ENCODE peak calls at places on chromosomes 12 and 14, in seven cellular contexts. F is choroid plexus epithelial cell, E is body of pancreas, N is IMR-90, M is testis, G is fibroblast of lung, K is BJ. B is an unnamed sample.

GRCh38 chr14:44149597-44149996 is 357.5 kb downstream of the FSCB start:
- DNase-seq in F (no peak), M (peak; percentile 17), E (no peak), G (no peak), K (no peak), N (no peak), B (peak; percentile 61)

GRCh38 chr14:94543450-94544123 is 17.7 kb upstream of the SERPINA4 start:
- DNase-seq in F (peak; percentile 44), M (peak; percentile 65), E (no peak), N (no peak), K (no peak), G (no peak), B (no peak)

GRCh38 chr12:30835216-30835615 is 80.5 kb upstream of the CAPRIN2 start:
- DNase-seq in E (no peak), K (no peak), G (no peak), F (no peak), M (no peak), N (no peak), B (no peak)

GRCh38 chr14:90649096-90649495 is 167.1 kb downstream of the TTC7B start:
- DNase-seq in E (no peak), G (peak; percentile 75), M (no peak), F (peak; percentile 77), N (peak; percentile 61), K (no peak), B (no peak)

GRCh38 chr12:129486931-129487330 is 416.9 kb downstream of the TMEM132D start:
- DNase-seq in E (no peak), F (no peak), G (no peak), M (no peak), N (no peak), K (no peak), B (no peak)

GRCh38 chr12:54364413-54364812 is at the start of gene GPR84:
- DNase-seq in E (no peak), F (peak; percentile 42), N (no peak), M (no peak), G (no peak), K (no peak), B (no peak)

GRCh38 chr14:102805941-102806340 is 28.7 kb downstream of the TRAF3 start:
- DNase-seq in G (no peak), E (no peak), K (no peak), M (no peak), F (no peak), N (no peak), B (no peak)

GRCh38 chr12:3752096-3752709 is 706 bp downstream of the CRACR2A start:
- DNase-seq in E (no peak), G (peak; percentile 11), F (peak; percentile 74), N (no peak), M (peak; percentile 33), K (no peak), B (no peak)

GRCh38 chr12:111488271-111488670 is 82.5 kb downstream of the SH2B3 start:
- DNase-seq in N (peak; percentile 49), F (peak; percentile 87), G (peak; percentile 24), K (no peak), M (peak; percentile 72), E (no peak), B (peak; percentile 27)

GRCh38 chr12:111482464-111482863 is 76.7 kb downstream of the SH2B3 start:
- DNase-seq in F (peak; percentile 15), M (no peak), K (no peak), N (no peak), G (no peak), E (no peak), B (no peak)
- TF ChIP-seq CTCF in F (peak; percentile 41), M (no peak), K (peak; percentile 26), N (peak; percentile 31), G (peak; percentile 12), E (peak; percentile 27), B (no peak)

GRCh38 chr14:54902521-54903420 is at the start of gene GCH1:
- DNase-seq in G (peak; percentile 35), E (peak; percentile 79), K (no peak), M (peak; percentile 89), F (peak; percentile 62), N (peak; percentile 16), B (peak; percentile 87)
- TF ChIP-seq CTCF in G (peak; percentile 23), E (peak; percentile 72), K (peak; percentile 43), M (peak; percentile 31), F (peak; percentile 21), N (peak; percentile 43), B (peak; percentile 58)

GRCh38 chr12:65609359-65609771 is 214.9 kb upstream of the HMGA2 start:
- DNase-seq in F (peak; percentile 92), M (no peak), E (no peak), K (peak; percentile 94), N (peak; percentile 93), G (peak; percentile 85), B (no peak)
- TF ChIP-seq CTCF in F (peak; percentile 46), M (no peak), E (no peak), K (peak; percentile 27), N (peak; percentile 33), G (peak; percentile 17), B (no peak)

GRCh38 chr12:99387661-99388060 is 259.9 kb upstream of the GARIN6 start:
- DNase-seq in E (no peak), F (no peak), N (no peak), K (no peak), M (no peak), G (peak; percentile 43), B (no peak)
- TF ChIP-seq CTCF in E (no peak), F (no peak), N (no peak), K (no peak), M (no peak), G (no peak), B (no peak)

GRCh38 chr12:105587237-105587636 is 256.7 kb downstream of the C12orf75 start:
- DNase-seq in G (no peak), M (no peak), E (no peak), K (no peak), F (no peak), N (no peak), B (no peak)

GRCh38 chr12:105580841-105581352 is 250.4 kb downstream of the C12orf75 start:
- DNase-seq in K (no peak), E (no peak), M (no peak), N (no peak), F (no peak), G (no peak), B (peak; percentile 8)

DNA sequence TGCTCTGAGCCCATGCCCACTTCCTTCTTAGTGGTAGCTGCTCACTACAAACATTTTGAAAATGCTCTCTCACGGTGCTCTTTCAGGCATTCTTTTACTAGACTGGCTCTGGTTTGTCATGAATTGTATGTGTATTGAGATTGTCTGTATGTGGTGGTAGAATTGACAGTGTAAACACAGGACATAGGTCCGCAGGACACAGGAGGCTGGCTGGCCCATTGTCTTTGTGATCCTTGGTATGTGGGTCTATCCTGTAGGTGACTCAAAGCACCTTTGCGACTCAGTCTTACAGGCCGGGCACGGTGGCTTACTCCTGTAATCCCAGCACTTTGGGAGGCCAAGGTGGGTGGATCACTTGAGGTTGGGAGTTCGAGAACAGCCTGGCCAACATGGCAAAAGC is 250.9 kb downstream of the C12orf75 start:
- DNase-seq in E (no peak), N (no peak), G (no peak), K (no peak), M (no peak), F (no peak), B (no peak)
- TF ChIP-seq CTCF in E (no peak), N (no peak), G (no peak), K (no peak), M (no peak), F (no peak), B (no peak)

DNA sequence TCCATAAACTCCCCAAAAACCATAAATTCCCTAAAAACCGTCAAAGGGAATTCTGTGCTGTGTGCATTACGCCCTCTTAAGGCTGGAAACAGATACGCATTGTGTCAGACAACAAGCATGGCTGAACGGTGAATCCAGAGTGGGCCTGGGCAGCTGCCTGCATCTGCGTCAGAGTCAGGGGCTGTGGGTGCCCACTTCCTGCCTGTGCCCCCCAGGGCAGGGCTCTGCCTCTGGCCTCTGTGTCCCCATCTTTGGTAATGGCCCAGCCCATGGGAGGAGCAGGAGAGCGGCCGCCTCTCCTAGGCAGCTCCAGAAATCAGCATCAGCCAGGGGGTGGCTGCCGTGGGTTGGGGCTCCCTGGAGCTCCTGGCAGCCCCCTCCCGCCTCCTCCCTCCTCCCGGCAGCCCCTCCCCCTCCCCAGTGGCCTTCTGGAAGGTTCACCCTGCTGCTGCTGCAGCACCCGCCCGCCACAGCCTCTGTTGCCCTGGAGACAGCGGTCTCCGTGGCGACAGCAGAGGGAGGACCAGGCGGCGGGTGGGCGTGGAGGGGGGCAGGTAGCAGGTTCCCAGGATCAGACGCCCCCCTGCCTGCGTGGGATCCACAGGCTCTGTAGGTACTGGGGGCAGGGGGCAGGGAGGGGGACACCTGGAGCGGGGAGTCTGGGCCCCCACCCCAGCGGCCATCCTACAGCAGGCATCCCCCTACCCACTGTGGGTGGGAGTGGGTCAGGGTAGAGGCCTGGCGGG is 5.9 kb downstream of the MMP17 start:
- DNase-seq in K (no peak), E (no peak), G (peak; percentile 37), F (peak; percentile 58), N (peak; percentile 37), M (no peak), B (no peak)
- TF ChIP-seq CTCF in K (peak; percentile 44), E (no peak), G (peak; percentile 51), F (peak; percentile 70), N (peak; percentile 49), M (peak; percentile 23), B (peak; percentile 22)

GRCh38 chr12:117718559-117718958 is 250.2 kb downstream of the KSR2 start:
- DNase-seq in G (no peak), M (no peak), N (no peak), F (no peak), E (no peak), K (no peak), B (no peak)

GRCh38 chr12:117718141-117718540 is 250.6 kb downstream of the KSR2 start:
- DNase-seq in K (peak; percentile 30), N (no peak), F (no peak), G (peak; percentile 4), E (no peak), M (no peak), B (no peak)

DNA sequence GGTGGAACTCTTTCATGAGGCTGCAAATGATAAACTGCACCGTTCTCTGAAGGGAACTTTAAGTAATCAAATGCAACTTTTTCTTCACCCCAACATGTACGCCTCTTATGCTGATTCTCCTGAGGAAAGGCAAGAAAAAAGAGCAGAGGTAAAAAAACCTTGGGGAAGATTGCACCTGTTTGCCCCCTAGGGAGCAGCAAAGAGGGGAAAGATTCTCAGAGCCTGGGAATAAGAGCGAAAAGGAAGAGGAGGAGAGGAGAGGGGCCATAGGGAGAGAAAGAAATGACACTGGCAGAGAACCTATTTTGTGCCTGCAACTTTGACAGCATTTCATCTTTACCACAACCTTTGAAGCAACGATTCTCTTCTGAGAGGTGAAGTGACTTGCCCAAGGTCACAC is 254.6 kb downstream of the KSR2 start:
- DNase-seq in G (no peak), F (no peak), N (no peak), K (no peak), M (no peak), E (no peak), B (no peak)
- TF ChIP-seq CTCF in G (no peak), F (no peak), N (no peak), K (no peak), M (no peak), E (no peak), B (no peak)

GRCh38 chr12:76515271-76515670 is 44.3 kb downstream of the OSBPL8 start:
- DNase-seq in N (no peak), G (no peak), K (no peak), M (no peak), E (no peak), F (no peak), B (no peak)
- TF ChIP-seq CTCF in N (no peak), G (no peak), K (no peak), M (no peak), E (no peak), F (no peak), B (no peak)

B was measured in nephron progenitor cell.